ENCODE peak calls at places on chromosome 3, in six cellular contexts. Y is SK-N-SH, J is HepG2, A is IMR-90, T is A549, K is GM12878. U is an unnamed sample.

GRCh38 chr3:22537560-22537959 is 665.6 kb upstream of the UBE2E2 start:
- DNase-seq in Y (no peak), J (no peak), A (no peak), T (no peak), K (no peak), U (no peak)

GRCh38 chr3:139937674-139938279 is 2.8 kb downstream of the CLSTN2 start:
- DNase-seq in Y (peak; percentile 59), J (no peak), A (peak; percentile 34), T (peak; percentile 24), K (no peak), U (peak; percentile 29)

GRCh38 chr3:36993326-36994283 is at the start of gene MLH1:
- DNase-seq in Y (peak; percentile 84), J (peak; percentile 100), A (peak; percentile 100), T (peak; percentile 91), K (peak; percentile 100), U (peak; percentile 100)

GRCh38 chr3:135771760-135772159 is 193.8 kb upstream of the PPP2R3A start:
- DNase-seq in Y (no peak), J (no peak), A (no peak), T (no peak), K (no peak), U (no peak)

GRCh38 chr3:137709011-137709601 is 55.0 kb upstream of the SOX14 start:
- DNase-seq in Y (peak; percentile 26), J (peak; percentile 3), A (no peak), T (peak; percentile 6), K (no peak), U (no peak)

GRCh38 chr3:54660599-54661210 is 267.2 kb downstream of the LRTM1 start:
- DNase-seq in Y (no peak), J (no peak), A (no peak), T (no peak), K (no peak), U (no peak)

GRCh38 chr3:169668957-169669681 is 5.6 kb upstream of the MECOM start:
- DNase-seq in Y (peak; percentile 89), J (peak; percentile 29), A (peak; percentile 50), T (peak; percentile 55), K (no peak), U (peak; percentile 75)

GRCh38 chr3:130897316-130897715 is 3.4 kb downstream of the ATP2C1 start:
- DNase-seq in Y (no peak), J (no peak), A (no peak), T (no peak), K (no peak), U (no peak)

GRCh38 chr3:114639171-114639570 is 345.3 kb downstream of the TIGIT start:
- DNase-seq in Y (no peak), J (no peak), A (no peak), T (no peak), K (no peak), U (no peak)

GRCh38 chr3:140704733-140705132 is 26.9 kb downstream of the TRIM42 start:
- DNase-seq in Y (no peak), J (no peak), A (no peak), T (no peak), K (no peak), U (no peak)

DNA sequence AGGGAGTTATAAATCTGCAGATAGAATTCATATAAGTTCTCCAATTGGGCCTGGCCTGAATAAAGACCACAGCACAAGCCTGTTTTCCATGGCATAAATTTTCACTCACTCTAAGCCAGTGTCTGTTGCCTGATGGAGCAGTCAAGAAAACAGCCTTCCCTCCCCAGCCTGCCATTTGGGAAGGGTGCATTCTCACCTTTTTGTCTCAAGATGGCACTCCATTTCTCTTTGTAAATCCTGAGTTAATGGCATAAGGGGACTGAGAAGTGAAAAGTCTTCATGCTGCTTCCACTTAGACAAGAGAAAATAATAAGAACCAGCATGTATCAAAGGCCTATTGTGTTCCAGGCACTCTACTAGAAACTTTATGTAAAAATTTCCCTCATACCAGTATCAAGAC is 115.6 kb upstream of the MANF start:
- DNase-seq in Y (no peak), J (no peak), A (no peak), T (no peak), K (no peak), U (no peak)
- TF ChIP-seq SMC3 in Y (no peak), J (no peak), A (peak; percentile 24), T (no peak), K (no peak), U (no peak)

GRCh38 chr3:196772897-196773296 is 33.2 kb downstream of the PAK2 start:
- DNase-seq in Y (no peak), J (peak; percentile 36), A (no peak), T (no peak), K (no peak), U (no peak)

GRCh38 chr3:196775938-196776337 is 36.3 kb downstream of the PAK2 start:
- DNase-seq in Y (no peak), J (no peak), A (no peak), T (no peak), K (no peak), U (no peak)

GRCh38 chr3:196774191-196774820 is 34.6 kb downstream of the PAK2 start:
- DNase-seq in Y (no peak), J (peak; percentile 70), A (no peak), T (no peak), K (peak; percentile 17), U (no peak)

GRCh38 chr3:196772102-196772501 is 32.4 kb downstream of the PAK2 start:
- DNase-seq in Y (no peak), J (no peak), A (no peak), T (no peak), K (no peak), U (no peak)

GRCh38 chr3:196774845-196775422 is 35.3 kb downstream of the PAK2 start:
- DNase-seq in Y (no peak), J (no peak), A (peak; percentile 21), T (no peak), K (no peak), U (no peak)
- TF ChIP-seq SMC3 in Y (no peak), J (no peak), A (no peak), T (no peak), K (no peak), U (no peak)

GRCh38 chr3:185878920-185879319 is 54.1 kb upstream of the IGF2BP2 start:
- DNase-seq in Y (no peak), J (no peak), A (no peak), T (no peak), K (no peak), U (no peak)

DNA sequence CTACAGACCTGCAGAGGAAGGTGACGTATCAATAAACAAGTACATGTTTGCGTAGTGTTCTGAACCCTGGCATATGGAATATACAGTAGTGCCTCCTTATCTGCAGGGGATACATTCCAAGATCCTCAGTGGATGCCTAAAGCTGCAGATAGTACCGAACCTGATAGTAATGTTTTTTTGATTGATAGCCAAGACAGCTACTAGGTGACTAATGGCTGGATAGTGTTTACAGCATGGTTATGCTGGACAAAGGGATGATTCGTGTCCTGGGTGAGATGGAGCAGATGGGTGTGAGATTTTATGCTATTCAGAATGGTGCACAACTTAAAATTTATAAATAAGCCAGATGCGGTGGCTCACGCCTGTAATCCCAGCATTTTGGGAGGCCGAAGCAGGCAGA is 55.8 kb upstream of the IGF2BP2 start:
- DNase-seq in Y (no peak), J (no peak), A (no peak), T (no peak), K (no peak), U (no peak)
- TF ChIP-seq SMC3 in Y (no peak), J (no peak), A (no peak), T (no peak), K (no peak), U (no peak)

GRCh38 chr3:194326192-194327029 is 24.7 kb downstream of the CPN2 start:
- DNase-seq in Y (no peak), J (no peak), A (no peak), T (no peak), K (no peak), U (no peak)

GRCh38 chr3:194329566-194329965 is 21.6 kb downstream of the CPN2 start:
- DNase-seq in Y (no peak), J (no peak), A (no peak), T (no peak), K (no peak), U (no peak)

GRCh38 chr3:194327414-194328079 is 23.6 kb downstream of the CPN2 start:
- DNase-seq in Y (no peak), J (no peak), A (peak; percentile 29), T (no peak), K (no peak), U (no peak)

GRCh38 chr3:194327030-194327413 is 24.1 kb downstream of the CPN2 start:
- DNase-seq in Y (no peak), J (no peak), A (peak; percentile 29), T (no peak), K (no peak), U (no peak)

GRCh38 chr3:194328080-194328571 is 23.0 kb downstream of the CPN2 start:
- DNase-seq in Y (peak; percentile 56), J (no peak), A (peak; percentile 72), T (peak; percentile 44), K (no peak), U (peak; percentile 40)
- TF ChIP-seq SMC3 in Y (no peak), J (no peak), A (no peak), T (no peak), K (no peak), U (no peak)